ENCODE peak calls at places on chromosomes 16 and 17, in four cellular contexts. One of them, this sample, is unnamed.

GRCh38 chr17:36691606-36692005 is 90.2 kb downstream of the MRM1 start:
- DNase-seq in NB4: no peak
- DNase-seq in fibroblast of lung: no peak
- DNase-seq in thoracic aorta: no peak
- DNase-seq in this sample: no peak

GRCh38 chr17:2853111-2853721 is 57.0 kb downstream of the RAP1GAP2 start:
- DNase-seq in NB4: peak
- DNase-seq in fibroblast of lung: peak
- DNase-seq in thoracic aorta: peak
- DNase-seq in this sample: peak

GRCh38 chr17:5793899-5794298 is 209.6 kb upstream of the NLRP1 start:
- DNase-seq in NB4: peak
- DNase-seq in thoracic aorta: no peak
- DNase-seq in fibroblast of lung: no peak
- DNase-seq in this sample: no peak

GRCh38 chr17:41835800-41836549 is at the start of gene NT5C3B:
- DNase-seq in NB4: peak
- DNase-seq in thoracic aorta: no peak
- DNase-seq in fibroblast of lung: peak
- DNase-seq in this sample: peak

GRCh38 chr16:59168715-59169114 is 434.6 kb upstream of the GOT2 start:
- DNase-seq in thoracic aorta: no peak
- DNase-seq in fibroblast of lung: no peak
- DNase-seq in NB4: no peak
- DNase-seq in this sample: no peak

GRCh38 chr17:63530557-63531021 is 7.4 kb downstream of the KCNH6 start:
- DNase-seq in thoracic aorta: no peak
- DNase-seq in fibroblast of lung: no peak
- DNase-seq in NB4: no peak
- DNase-seq in this sample: no peak

GRCh38 chr16:11550651-11551498 is 35.8 kb downstream of the LITAF start:
- DNase-seq in NB4: no peak
- DNase-seq in thoracic aorta: no peak
- DNase-seq in fibroblast of lung: no peak
- DNase-seq in this sample: peak

GRCh38 chr17:51765558-51766145 is 392.9 kb downstream of the CA10 start:
- DNase-seq in NB4: no peak
- DNase-seq in thoracic aorta: no peak
- DNase-seq in fibroblast of lung: no peak
- DNase-seq in this sample: no peak

GRCh38 chr17:76447931-76448652 is 4.9 kb downstream of the UBE2O start:
- DNase-seq in NB4: no peak
- DNase-seq in thoracic aorta: no peak
- DNase-seq in fibroblast of lung: peak
- DNase-seq in this sample: no peak

GRCh38 chr17:55413825-55414489 is 7.7 kb downstream of the MMD start:
- DNase-seq in thoracic aorta: no peak
- DNase-seq in fibroblast of lung: no peak
- DNase-seq in NB4: no peak
- DNase-seq in this sample: no peak

GRCh38 chr17:13337864-13338371 is 263.8 kb downstream of the HS3ST3A1 start:
- DNase-seq in fibroblast of lung: peak
- DNase-seq in NB4: peak
- DNase-seq in thoracic aorta: no peak
- DNase-seq in this sample: peak

GRCh38 chr16:49593423-49594040 is 219.9 kb downstream of the C16orf78 start:
- DNase-seq in fibroblast of lung: no peak
- DNase-seq in NB4: peak
- DNase-seq in thoracic aorta: no peak
- DNase-seq in this sample: no peak

GRCh38 chr16:79845734-79846135 is 245.2 kb upstream of the MAF start:
- DNase-seq in thoracic aorta: no peak
- DNase-seq in fibroblast of lung: no peak
- DNase-seq in NB4: no peak
- DNase-seq in this sample: no peak

GRCh38 chr17:4534515-4534914 is 20.7 kb downstream of the MYBBP1A start:
- DNase-seq in fibroblast of lung: no peak
- DNase-seq in thoracic aorta: no peak
- DNase-seq in NB4: peak
- DNase-seq in this sample: no peak

GRCh38 chr17:48522031-48522593 is 8.7 kb downstream of the HOXB1 start:
- DNase-seq in thoracic aorta: no peak
- DNase-seq in NB4: no peak
- DNase-seq in fibroblast of lung: peak
- DNase-seq in this sample: no peak

GRCh38 chr16:53282975-53283946 is 151.0 kb upstream of the RBL2 start:
- DNase-seq in fibroblast of lung: peak
- DNase-seq in NB4: peak
- DNase-seq in thoracic aorta: no peak
- DNase-seq in this sample: peak

GRCh38 chr16:27822529-27823437 is 240.7 kb downstream of the GSG1L start:
- DNase-seq in thoracic aorta: no peak
- DNase-seq in fibroblast of lung: no peak
- DNase-seq in NB4: no peak
- DNase-seq in this sample: no peak

GRCh38 chr17:75869282-75870141 is 8.9 kb downstream of the TRIM47 start:
- DNase-seq in NB4: no peak
- DNase-seq in fibroblast of lung: peak
- DNase-seq in thoracic aorta: no peak
- DNase-seq in this sample: peak

GRCh38 chr16:84841787-84842300 is 22.1 kb downstream of the CRISPLD2 start:
- DNase-seq in thoracic aorta: no peak
- DNase-seq in fibroblast of lung: no peak
- DNase-seq in NB4: no peak
- DNase-seq in this sample: no peak

GRCh38 chr16:80577485-80578280 is 36.9 kb downstream of the DYNLRB2 start:
- DNase-seq in NB4: no peak
- DNase-seq in thoracic aorta: no peak
- DNase-seq in fibroblast of lung: no peak
- DNase-seq in this sample: no peak

GRCh38 chr17:79211061-79211770 is 136.6 kb downstream of the ENGASE start:
- DNase-seq in thoracic aorta: no peak
- DNase-seq in fibroblast of lung: no peak
- DNase-seq in NB4: no peak
- DNase-seq in this sample: no peak

GRCh38 chr16:88542231-88542630 is 28.0 kb upstream of the ZC3H18 start:
- DNase-seq in fibroblast of lung: no peak
- DNase-seq in thoracic aorta: no peak
- DNase-seq in NB4: no peak
- DNase-seq in this sample: no peak

GRCh38 chr16:78102122-78102660 is 2.7 kb downstream of the WWOX start:
- DNase-seq in fibroblast of lung: no peak
- DNase-seq in NB4: no peak
- DNase-seq in thoracic aorta: no peak
- DNase-seq in this sample: no peak

GRCh38 chr16:70635356-70636016 is 10.9 kb upstream of the IL34 start:
- DNase-seq in thoracic aorta: no peak
- DNase-seq in fibroblast of lung: peak
- DNase-seq in NB4: no peak
- DNase-seq in this sample: peak

GRCh38 chr16:13935408-13935807 is 15.5 kb downstream of the ERCC4 start:
- DNase-seq in NB4: peak
- DNase-seq in thoracic aorta: no peak
- DNase-seq in fibroblast of lung: no peak
- DNase-seq in this sample: no peak

GRCh38 chr17:8072727-8073461 is 14.6 kb downstream of the ALOX12B start:
- DNase-seq in fibroblast of lung: no peak
- DNase-seq in thoracic aorta: no peak
- DNase-seq in NB4: no peak
- DNase-seq in this sample: no peak

GRCh38 chr16:20897253-20897896 is 2.8 kb downstream of the DCUN1D3 start:
- DNase-seq in NB4: peak
- DNase-seq in fibroblast of lung: peak
- DNase-seq in thoracic aorta: no peak
- DNase-seq in this sample: peak

GRCh38 chr17:48174833-48175232 is 67.3 kb downstream of the SNX11 start:
- DNase-seq in NB4: no peak
- DNase-seq in thoracic aorta: no peak
- DNase-seq in fibroblast of lung: no peak
- DNase-seq in this sample: no peak

GRCh38 chr16:73206306-73206705 is 158.4 kb upstream of the ZFHX3 start:
- DNase-seq in NB4: peak
- DNase-seq in thoracic aorta: no peak
- DNase-seq in fibroblast of lung: no peak
- DNase-seq in this sample: peak

GRCh38 chr17:14793237-14793636 is 471.9 kb downstream of the PMP22 start:
- DNase-seq in thoracic aorta: no peak
- DNase-seq in NB4: no peak
- DNase-seq in fibroblast of lung: peak
- DNase-seq in this sample: no peak

GRCh38 chr17:8409966-8410881 is 12.6 kb upstream of the RNF222 start:
- DNase-seq in thoracic aorta: peak
- DNase-seq in fibroblast of lung: peak
- DNase-seq in NB4: peak
- DNase-seq in this sample: peak

GRCh38 chr17:28290703-28291102 is 28.3 kb upstream of the TMEM97 start:
- DNase-seq in NB4: no peak
- DNase-seq in fibroblast of lung: no peak
- DNase-seq in thoracic aorta: no peak
- DNase-seq in this sample: no peak

GRCh38 chr17:4939804-4940624 is at the start of the genes RNF167 and SLC25A11:
- DNase-seq in fibroblast of lung: peak
- DNase-seq in NB4: peak
- DNase-seq in thoracic aorta: peak
- DNase-seq in this sample: peak

GRCh38 chr16:49810769-49811315 is 45.1 kb downstream of the ZNF423 start:
- DNase-seq in NB4: no peak
- DNase-seq in fibroblast of lung: no peak
- DNase-seq in thoracic aorta: no peak
- DNase-seq in this sample: no peak

GRCh38 chr17:72388765-72389473 is 268.1 kb downstream of the SOX9 start:
- DNase-seq in NB4: peak
- DNase-seq in thoracic aorta: no peak
- DNase-seq in fibroblast of lung: peak
- DNase-seq in this sample: no peak

DNA sequence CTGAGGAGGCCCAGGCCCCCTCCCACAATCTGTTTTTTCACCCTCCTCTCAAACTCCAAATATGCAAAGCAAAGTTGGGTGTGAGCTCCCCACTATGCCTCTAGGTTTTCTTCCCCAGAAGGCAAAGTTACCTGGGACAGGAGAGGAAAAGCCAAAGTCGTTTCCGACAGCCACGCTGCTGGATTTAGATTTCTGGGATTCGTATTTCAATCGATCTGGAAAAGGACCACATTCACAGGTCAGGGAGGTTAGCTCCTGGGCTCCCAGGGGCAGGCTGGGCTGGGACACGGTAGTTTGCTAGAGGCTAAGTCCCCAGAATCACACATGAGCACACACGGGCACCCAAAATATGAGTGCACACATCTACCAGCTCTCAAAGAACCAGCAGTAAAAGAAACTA is 21.3 kb upstream of the MRPS23 start:
- DNase-seq in thoracic aorta: no peak
- DNase-seq in NB4: no peak
- DNase-seq in fibroblast of lung: no peak
- DNase-seq in this sample: no peak
- TF ChIP-seq CTCF in thoracic aorta: no peak
- TF ChIP-seq CTCF in NB4: no peak
- TF ChIP-seq CTCF in fibroblast of lung: no peak
- TF ChIP-seq CTCF in this sample: no peak

GRCh38 chr17:60157487-60158040 is 7.8 kb downstream of the CA4 start:
- DNase-seq in thoracic aorta: no peak
- DNase-seq in fibroblast of lung: no peak
- DNase-seq in NB4: no peak
- DNase-seq in this sample: no peak
- H3K4me3 ChIP-seq in thoracic aorta: no peak
- H3K4me3 ChIP-seq in fibroblast of lung: no peak
- H3K4me3 ChIP-seq in NB4: no peak
- H3K4me3 ChIP-seq in this sample: no peak

DNA sequence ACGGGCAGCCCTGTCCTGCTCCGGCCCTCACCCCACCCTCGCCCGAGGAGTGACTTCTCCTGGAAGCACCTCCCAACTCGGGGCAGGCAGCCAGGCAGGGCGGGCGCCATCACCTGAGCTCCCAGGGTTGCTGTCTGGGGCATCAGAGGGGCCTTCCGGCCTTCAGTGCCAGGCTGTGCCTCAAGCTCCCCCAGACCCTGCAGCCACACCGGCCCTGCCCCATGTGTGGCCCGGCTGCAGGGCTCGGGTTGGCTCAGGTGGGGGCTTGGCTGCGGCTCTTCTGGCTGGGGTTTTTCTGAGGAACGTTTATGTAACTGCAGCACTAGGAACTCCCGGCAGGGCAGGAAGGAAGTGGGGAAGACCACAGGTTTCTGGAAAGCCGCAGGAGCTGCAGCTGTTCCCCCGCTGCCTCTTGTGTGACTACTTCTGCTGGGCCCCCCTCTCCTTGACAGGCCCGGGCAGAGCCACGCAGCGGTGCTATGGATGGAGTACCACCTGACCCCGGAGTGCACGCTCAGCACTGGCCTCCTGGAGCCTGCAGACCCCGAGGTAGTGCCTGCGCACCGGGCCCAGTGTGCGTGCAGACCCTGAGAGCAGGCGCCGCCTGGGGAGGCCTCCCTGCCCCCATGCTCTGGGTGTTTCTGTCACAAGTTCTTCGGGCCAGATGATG is 45.6 kb downstream of the PRMT7 start:
- DNase-seq in NB4: peak
- DNase-seq in fibroblast of lung: no peak
- DNase-seq in thoracic aorta: no peak
- DNase-seq in this sample: no peak
- TF ChIP-seq CTCF in NB4: no peak
- TF ChIP-seq CTCF in fibroblast of lung: no peak
- TF ChIP-seq CTCF in thoracic aorta: no peak
- TF ChIP-seq CTCF in this sample: no peak

DNA sequence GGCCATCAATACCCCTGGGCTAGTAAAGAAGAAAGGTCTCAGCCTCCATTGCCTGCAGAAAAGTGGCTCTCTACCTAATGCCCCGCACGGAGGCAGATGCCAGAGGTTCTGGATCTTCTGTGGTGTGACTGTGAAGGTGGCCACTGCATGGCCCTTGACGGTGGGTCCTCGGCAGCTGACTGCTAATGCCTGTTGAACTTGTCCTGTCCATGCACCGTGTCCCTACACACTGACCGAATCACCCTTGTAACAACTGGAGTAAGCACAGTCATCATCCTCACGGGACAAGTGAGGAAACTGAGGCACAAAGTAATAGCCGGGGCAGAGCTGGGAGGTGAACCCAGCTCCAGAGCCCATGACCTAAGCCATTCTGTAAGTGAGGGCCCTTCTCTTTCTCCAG is 48.8 kb downstream of the MYH11 start:
- DNase-seq in thoracic aorta: no peak
- DNase-seq in NB4: no peak
- DNase-seq in fibroblast of lung: no peak
- DNase-seq in this sample: no peak
- H3K4me3 ChIP-seq in thoracic aorta: peak
- H3K4me3 ChIP-seq in NB4: no peak
- H3K4me3 ChIP-seq in fibroblast of lung: no peak
- H3K4me3 ChIP-seq in this sample: no peak